ENCODE peak calls at places on chromosomes 1 and 21, in eight cellular contexts. N is heart right ventricle, Z is fibroblast of pulmonary artery, F is bronchial epithelial cell, S is pancreas, O is SK-N-SH, K is lower lobe of right lung, B is heart left ventricle. Q is an unnamed sample.

GRCh38 chr1:217333939-217334338 is 297.0 kb downstream of the GPATCH2 start:
- DNase-seq in N (peak), Z (peak), F (peak), S (no peak), O (peak), K (no peak), B (no peak), Q (peak)

GRCh38 chr21:38223893-38224540 is 32.8 kb upstream of the KCNJ15 start:
- DNase-seq in N (no peak), Z (peak), F (no peak), S (no peak), O (no peak), K (no peak), B (no peak), Q (peak)

GRCh38 chr21:38957575-38958340 is 152.0 kb downstream of the ETS2 start:
- DNase-seq in N (no peak), Z (no peak), F (peak), S (no peak), O (no peak), K (no peak), B (no peak), Q (peak)

GRCh38 chr1:244054247-244054923 is 3.3 kb downstream of the ZBTB18 start:
- DNase-seq in N (no peak), Z (no peak), F (no peak), S (no peak), O (peak), K (no peak), B (no peak), Q (no peak)

GRCh38 chr1:156893048-156893953 is at the start of gene PEAR1:
- DNase-seq in N (peak), Z (peak), F (no peak), S (no peak), O (no peak), K (no peak), B (peak), Q (no peak)

GRCh38 chr1:53090227-53091147 is 28.5 kb downstream of the PODN start:
- DNase-seq in N (no peak), Z (no peak), F (no peak), S (no peak), O (no peak), K (peak), B (peak), Q (no peak)

GRCh38 chr1:18794066-18794465 is 65.4 kb downstream of the TAS1R2 start:
- DNase-seq in N (no peak), Z (no peak), F (no peak), S (no peak), O (no peak), K (no peak), B (no peak), Q (no peak)

GRCh38 chr1:156838972-156839371 is 19.9 kb downstream of the INSRR start:
- DNase-seq in N (no peak), Z (peak), F (no peak), S (no peak), O (peak), K (no peak), B (no peak), Q (peak)

GRCh38 chr1:14003552-14003951 is 303.6 kb downstream of the PRDM2 start:
- DNase-seq in N (no peak), Z (no peak), F (no peak), S (no peak), O (no peak), K (no peak), B (no peak), Q (no peak)

GRCh38 chr1:246907472-246907871 is 24.3 kb downstream of the AHCTF1 start:
- DNase-seq in N (peak), Z (peak), F (peak), S (no peak), O (peak), K (no peak), B (no peak), Q (peak)

GRCh38 chr1:36652586-36652985 is 169.9 kb upstream of the CSF3R start:
- DNase-seq in N (no peak), Z (no peak), F (no peak), S (no peak), O (no peak), K (no peak), B (no peak), Q (no peak)

GRCh38 chr21:31161157-31161556 is 122.9 kb upstream of the KRTAP19-8 start:
- DNase-seq in N (no peak), Z (no peak), F (peak), S (no peak), O (peak), K (no peak), B (no peak), Q (peak)

GRCh38 chr1:200774735-200775449 is 36.2 kb downstream of the CAMSAP2 start:
- DNase-seq in N (no peak), Z (peak), F (no peak), S (no peak), O (no peak), K (no peak), B (no peak), Q (no peak)

GRCh38 chr1:219152759-219153158 is 20.9 kb upstream of the LYPLAL1 start:
- DNase-seq in N (no peak), Z (no peak), F (no peak), S (no peak), O (no peak), K (no peak), B (no peak), Q (no peak)

GRCh38 chr1:203197625-203198024 is 11.1 kb upstream of the CHI3L1 start:
- DNase-seq in N (no peak), Z (peak), F (no peak), S (no peak), O (no peak), K (no peak), B (no peak), Q (peak)

GRCh38 chr1:118303534-118303933 is 118.5 kb upstream of the SPAG17 start:
- DNase-seq in N (no peak), Z (no peak), F (no peak), S (no peak), O (no peak), K (no peak), B (no peak), Q (no peak)

GRCh38 chr21:31974454-31974985 is 101.7 kb downstream of the HUNK start:
- DNase-seq in N (no peak), Z (no peak), F (no peak), S (no peak), O (no peak), K (no peak), B (no peak), Q (no peak)

GRCh38 chr21:35885942-35886541 is 174.3 kb downstream of the SETD4 start:
- DNase-seq in N (no peak), Z (no peak), F (no peak), S (no peak), O (no peak), K (no peak), B (no peak), Q (peak)

GRCh38 chr1:23801338-23801748 is 789 bp upstream of the GALE start:
- DNase-seq in N (no peak), Z (no peak), F (no peak), S (no peak), O (peak), K (peak), B (no peak), Q (peak)

GRCh38 chr21:40416572-40416971 is 430.4 kb downstream of the DSCAM start:
- DNase-seq in N (no peak), Z (no peak), F (no peak), S (no peak), O (no peak), K (no peak), B (no peak), Q (no peak)
- TF ChIP-seq CTCF in N (no peak), Z (no peak), F (no peak), S (no peak), O (no peak), K (no peak), B (no peak), Q (no peak)

GRCh38 chr1:10888289-10888688 is 91.8 kb upstream of the CASZ1 start:
- DNase-seq in N (no peak), Z (no peak), F (no peak), S (no peak), O (no peak), K (no peak), B (no peak), Q (no peak)
- TF ChIP-seq CTCF in N (no peak), Z (no peak), F (no peak), S (no peak), O (no peak), K (no peak), B (no peak), Q (no peak)

GRCh38 chr1:165699577-165699976 is 1.2 kb upstream of the ALDH9A1 start:
- DNase-seq in N (no peak), Z (no peak), F (no peak), S (no peak), O (no peak), K (no peak), B (no peak), Q (no peak)

GRCh38 chr1:165696625-165697100 is 1.7 kb downstream of the ALDH9A1 start:
- DNase-seq in N (no peak), Z (peak), F (peak), S (no peak), O (no peak), K (no peak), B (peak), Q (peak)

GRCh38 chr1:165695011-165695410 is 3.4 kb downstream of the ALDH9A1 start:
- DNase-seq in N (no peak), Z (no peak), F (no peak), S (no peak), O (no peak), K (no peak), B (no peak), Q (no peak)

GRCh38 chr1:165697491-165697880 is 876 bp downstream of the ALDH9A1 start:
- DNase-seq in N (no peak), Z (no peak), F (no peak), S (no peak), O (peak), K (no peak), B (no peak), Q (peak)

GRCh38 chr1:165697881-165698842 is at the start of gene ALDH9A1:
- DNase-seq in N (peak), Z (peak), F (peak), S (peak), O (peak), K (peak), B (peak), Q (peak)
- TF ChIP-seq CTCF in N (peak), Z (peak), F (peak), S (no peak), O (peak), K (peak), B (no peak), Q (peak)

DNA sequence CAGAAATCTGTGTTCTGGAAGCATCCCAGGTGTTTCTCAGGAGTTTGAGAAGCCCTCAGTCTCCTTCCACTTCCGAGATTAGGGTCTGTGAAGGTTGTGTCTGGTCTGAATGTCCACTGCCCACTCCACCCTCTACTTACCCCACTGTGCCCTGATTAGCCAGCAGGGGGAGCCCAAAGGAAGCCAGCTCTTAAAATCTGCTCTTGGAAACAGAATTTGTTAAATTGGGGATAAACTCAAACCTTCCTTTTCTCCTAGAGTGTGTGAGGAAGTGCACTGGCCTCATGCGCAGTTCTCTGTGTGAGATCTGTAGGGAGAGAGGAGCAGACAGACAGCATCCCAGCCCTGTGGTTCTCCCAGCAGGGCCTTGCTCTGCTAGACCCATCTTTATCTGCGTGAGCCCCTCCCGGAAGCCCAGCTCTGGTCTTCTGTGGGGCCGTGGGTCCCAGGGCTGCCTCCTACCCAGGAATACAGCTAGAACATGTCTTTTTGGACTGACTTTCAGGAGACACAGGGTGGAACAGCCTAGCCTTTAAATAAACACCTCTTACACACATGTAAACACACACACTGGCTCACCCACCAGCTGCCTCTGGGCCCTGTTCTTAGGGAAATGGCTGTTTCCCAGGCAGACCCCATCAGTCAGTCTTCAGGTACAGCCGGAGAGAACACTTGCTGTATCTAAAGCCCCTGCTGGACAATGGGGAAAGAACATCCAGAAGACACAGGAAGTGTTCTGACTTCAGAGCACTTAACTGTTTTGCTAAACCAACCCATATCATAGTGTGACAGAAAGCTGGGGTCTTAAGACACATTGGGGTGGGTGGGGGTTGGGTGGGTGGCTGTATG is 52.2 kb downstream of the SMYD2 start:
- DNase-seq in N (peak), Z (peak), F (no peak), S (peak), O (peak), K (no peak), B (peak), Q (peak)
- TF ChIP-seq CTCF in N (peak), Z (peak), F (peak), S (peak), O (peak), K (peak), B (peak), Q (peak)

GRCh38 chr1:5448486-5448885 is 543.7 kb downstream of the NPHP4 start:
- DNase-seq in N (no peak), Z (no peak), F (no peak), S (no peak), O (no peak), K (no peak), B (no peak), Q (peak)
- TF ChIP-seq CTCF in N (no peak), Z (no peak), F (no peak), S (no peak), O (no peak), K (no peak), B (no peak), Q (no peak)

GRCh38 chr1:230270940-230271325 is 155.2 kb downstream of the PGBD5 start:
- DNase-seq in N (no peak), Z (peak), F (no peak), S (no peak), O (peak), K (peak), B (no peak), Q (no peak)

GRCh38 chr1:230266456-230266855 is 159.7 kb downstream of the PGBD5 start:
- DNase-seq in N (no peak), Z (no peak), F (no peak), S (no peak), O (no peak), K (no peak), B (no peak), Q (no peak)

GRCh38 chr1:230270185-230270939 is 155.8 kb downstream of the PGBD5 start:
- DNase-seq in N (no peak), Z (peak), F (no peak), S (no peak), O (peak), K (no peak), B (no peak), Q (no peak)

GRCh38 chr1:230267338-230268065 is 158.6 kb downstream of the PGBD5 start:
- DNase-seq in N (no peak), Z (no peak), F (no peak), S (no peak), O (no peak), K (no peak), B (no peak), Q (no peak)

DNA sequence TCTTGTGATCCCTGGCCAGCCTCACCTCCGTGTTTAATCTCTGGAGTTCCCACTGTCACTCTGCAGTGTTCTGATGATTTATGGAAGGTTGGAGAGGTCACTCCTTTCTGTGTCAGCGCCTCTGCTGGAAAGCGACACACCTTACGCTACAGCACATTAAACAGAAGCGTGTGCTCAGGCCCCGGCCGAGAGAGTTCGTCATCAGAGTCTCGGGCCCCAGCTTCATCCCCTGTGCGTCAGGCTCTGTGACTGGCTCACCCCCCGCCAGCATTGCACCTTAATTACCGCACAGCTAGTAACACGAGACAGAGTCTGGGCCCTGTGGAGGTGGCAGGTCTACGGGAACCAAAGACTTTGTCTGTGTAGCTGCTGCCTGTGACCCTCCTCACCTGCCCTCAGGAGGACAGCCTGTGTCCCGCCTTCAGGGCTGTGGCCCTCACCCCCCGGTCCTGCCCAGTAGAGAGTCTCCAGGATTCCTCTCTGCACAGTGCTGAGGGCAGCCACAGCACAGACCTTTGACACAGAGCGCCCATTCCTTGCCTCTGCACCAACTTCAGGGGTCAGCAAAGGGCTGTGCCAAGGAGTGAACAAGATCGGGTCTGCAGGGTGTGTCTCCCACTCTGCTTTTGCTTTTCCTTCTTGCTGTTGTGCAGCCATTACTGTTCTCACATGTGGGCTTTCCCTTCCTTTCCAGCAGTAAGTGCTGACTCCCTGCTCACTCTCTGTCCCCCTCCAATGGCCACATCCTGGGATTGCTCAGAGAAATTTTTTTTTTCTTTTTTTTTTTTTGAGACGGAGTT is 157.6 kb downstream of the PGBD5 start:
- DNase-seq in N (peak), Z (peak), F (peak), S (peak), O (peak), K (no peak), B (no peak), Q (peak)
- TF ChIP-seq CTCF in N (peak), Z (peak), F (peak), S (peak), O (peak), K (peak), B (peak), Q (peak)

Q was measured in MCF 10A.